ENCODE peak calls at places on chromosomes 2 and 18, in seven cellular contexts. B is heart right ventricle, N is NCI-H2081, Z is smooth muscle cell of the brain vasculature, L is ureter, A is cerebellar cortex, P is globus pallidus. Q is an unnamed sample.

GRCh38 chr2:224927671-224928173 is 114.5 kb downstream of the DOCK10 start:
- DNase-seq in Z (no peak), A (no peak), N (peak), L (no peak), B (no peak), P (no peak), Q (no peak)

GRCh38 chr2:240225660-240226475 is 85.4 kb upstream of the OTOS start:
- DNase-seq in A (no peak), B (peak), P (no peak), L (peak), Z (no peak), N (no peak), Q (no peak)

GRCh38 chr2:9215680-9216079 is 9.1 kb downstream of the ASAP2 start:
- DNase-seq in L (no peak), A (no peak), P (no peak), Z (no peak), B (no peak), N (no peak), Q (no peak)

GRCh38 chr2:240095556-240096523 is 40.3 kb downstream of the COPS9 start:
- DNase-seq in B (no peak), A (no peak), P (no peak), L (no peak), Z (no peak), N (no peak), Q (no peak)

GRCh38 chr2:42957109-42958035 is 165.0 kb upstream of the HAAO start:
- DNase-seq in N (no peak), L (no peak), B (no peak), P (no peak), A (no peak), Z (no peak), Q (no peak)

GRCh38 chr18:23237524-23238151 is 102.4 kb downstream of the CABLES1 start:
- DNase-seq in Z (no peak), L (peak), A (no peak), N (no peak), P (no peak), B (peak), Q (peak)

GRCh38 chr18:63040788-63041410 is 278.7 kb downstream of the BCL2 start:
- DNase-seq in A (no peak), P (no peak), Z (no peak), B (no peak), N (no peak), L (no peak), Q (no peak)

GRCh38 chr2:171081649-171082111 is 79.0 kb downstream of the TLK1 start:
- DNase-seq in P (no peak), N (no peak), Z (no peak), A (no peak), B (no peak), L (no peak), Q (no peak)

GRCh38 chr2:148162860-148163259 is 142.0 kb downstream of the MBD5 start:
- DNase-seq in Z (no peak), B (no peak), L (no peak), A (no peak), N (no peak), P (no peak), Q (no peak)

GRCh38 chr2:10120938-10121574 is 1.5 kb upstream of the RRM2 start:
- DNase-seq in L (no peak), N (no peak), B (no peak), Z (no peak), A (peak), P (no peak), Q (no peak)

GRCh38 chr18:57561728-57562423 is 24.6 kb downstream of the FECH start:
- DNase-seq in Z (no peak), A (peak), N (no peak), L (no peak), P (peak), B (peak), Q (no peak)

GRCh38 chr2:61537590-61538178 is 472 bp downstream of the XPO1 start:
- DNase-seq in P (no peak), L (no peak), A (peak), N (no peak), Z (no peak), B (peak), Q (no peak)

GRCh38 chr2:178674122-178674521 is 133.1 kb downstream of the TTN start:
- DNase-seq in L (no peak), A (no peak), Z (no peak), N (no peak), P (no peak), B (no peak), Q (no peak)

GRCh38 chr2:107824848-107825563 is 1.7 kb upstream of the RGPD4 start:
- DNase-seq in Z (no peak), P (no peak), N (no peak), B (no peak), A (no peak), L (no peak), Q (no peak)

GRCh38 chr2:67974564-67975430 is 88.0 kb downstream of the C1D start:
- DNase-seq in L (peak), B (peak), N (no peak), A (peak), P (peak), Z (no peak), Q (peak)

GRCh38 chr2:240255811-240256703 is 115.6 kb upstream of the OTOS start:
- DNase-seq in N (no peak), L (no peak), B (no peak), A (peak), P (no peak), Z (no peak), Q (no peak)

GRCh38 chr18:10526211-10526949 is 553 bp downstream of the NAPG start:
- DNase-seq in A (peak), N (peak), L (peak), P (peak), B (peak), Z (no peak), Q (peak)

GRCh38 chr2:70851704-70852103 is 16.1 kb upstream of the CD207 start:
- DNase-seq in L (no peak), Z (no peak), P (peak), A (no peak), N (no peak), B (no peak), Q (no peak)

GRCh38 chr2:18836436-18836835 is 247.1 kb upstream of the NT5C1B start:
- DNase-seq in P (no peak), L (no peak), A (no peak), B (no peak), N (no peak), Z (no peak), Q (no peak)

GRCh38 chr2:190271783-190272456 is 47.7 kb downstream of the HIBCH start:
- DNase-seq in N (no peak), P (no peak), B (no peak), Z (no peak), L (no peak), A (no peak), Q (no peak)

GRCh38 chr2:231191896-231192872 is 6.2 kb upstream of the ARMC9 start:
- DNase-seq in A (peak), Z (peak), N (no peak), L (peak), B (peak), P (no peak), Q (no peak)

GRCh38 chr2:84906108-84906899 is 848 bp downstream of the TMSB10 start:
- DNase-seq in N (no peak), A (no peak), Z (no peak), B (peak), L (peak), P (no peak), Q (no peak)

Q was measured in occipital lobe.